ENCODE peak calls at places on chromosomes 12 and 14, in six cellular contexts. X is NCI-H748 treated with DMSO at 0.1 percent for 48 hours; O is sigmoid colon; M is Daoy; J is stimulated activated CD8-positive, alpha-beta memory T cell treated with anti-CD3 and anti-CD28 coated beads, Interleukin-12 subunit alpha, Interleukin-12 subunit beta, amount 100 ng/mL, for 4 hours; R is right lobe of liver. F is an unnamed sample.

GRCh38 chr14:61330511-61330910 is 9.1 kb downstream of the PRKCH start:
- DNase-seq in X (no peak), O (no peak), M (no peak), J (no peak), R (no peak), F (no peak)

GRCh38 chr14:31876741-31877140 is 200.4 kb upstream of the ARHGAP5 start:
- DNase-seq in X (no peak), O (no peak), M (no peak), J (no peak), R (no peak), F (no peak)

GRCh38 chr12:121224591-121224990 is 14.7 kb downstream of the P2RX4 start:
- DNase-seq in X (no peak), O (no peak), M (no peak), J (no peak), R (no peak), F (no peak)

GRCh38 chr12:131882804-131883520 is 11.5 kb upstream of the ULK1 start:
- DNase-seq in X (no peak), O (no peak), M (no peak), J (no peak), R (no peak), F (peak)

GRCh38 chr14:63475761-63476160 is 67.4 kb downstream of the PPP2R5E start:
- DNase-seq in X (no peak), O (no peak), M (no peak), J (no peak), R (no peak), F (no peak)

GRCh38 chr14:70640938-70641547 is 673 bp upstream of the TTC9 start:
- DNase-seq in X (peak), O (peak), M (peak), J (no peak), R (no peak), F (peak)

GRCh38 chr12:110743571-110744093 is 941 bp upstream of the PPP1CC start:
- DNase-seq in X (no peak), O (peak), M (peak), J (no peak), R (peak), F (peak)

GRCh38 chr12:6295187-6295811 is 15.2 kb upstream of the PLEKHG6 start:
- DNase-seq in X (peak), O (peak), M (peak), J (no peak), R (no peak), F (no peak)

GRCh38 chr14:104876251-104876699 is 11.2 kb downstream of the CEP170B start:
- DNase-seq in X (no peak), O (no peak), M (peak), J (no peak), R (peak), F (no peak)

GRCh38 chr12:108967869-108968540 is 52.9 kb downstream of the SVOP start:
- DNase-seq in X (peak), O (no peak), M (no peak), J (no peak), R (no peak), F (no peak)

GRCh38 chr14:76298896-76299295 is 77.0 kb upstream of the ESRRB start:
- DNase-seq in X (no peak), O (no peak), M (no peak), J (no peak), R (no peak), F (no peak)

GRCh38 chr14:73753043-73753886 is 39.1 kb upstream of the PNMA1 start:
- DNase-seq in X (no peak), O (peak), M (peak), J (no peak), R (peak), F (no peak)

GRCh38 chr12:109544955-109545531 is 28.3 kb downstream of the MMAB start:
- DNase-seq in X (no peak), O (no peak), M (peak), J (no peak), R (no peak), F (no peak)

GRCh38 chr14:88559852-88560251 is 3.0 kb upstream of the ZC3H14 start:
- DNase-seq in X (peak), O (no peak), M (peak), J (no peak), R (no peak), F (no peak)

GRCh38 chr14:105855893-105856675 is 329.7 kb downstream of the TMEM121 start:
- DNase-seq in X (no peak), O (peak), M (no peak), J (no peak), R (no peak), F (peak)

F was measured in upper lobe of left lung.